ENCODE peak calls at places on chromosomes 13 and 19, in ten cellular contexts. Z is breast epithelium, B is uterus, T is testis, O is transverse colon, X is K562, A is Peyer's patch, R is esophagus squamous epithelium, D is tibial nerve, G is ovary. Q is an unnamed sample.

GRCh38 chr19:45455707-45456499 is 11.9 kb upstream of the FOSB start:
- DNase-seq in Z (peak; percentile 95), B (peak; percentile 96), T (peak; percentile 81), O (peak; percentile 94), X (peak; percentile 87), A (peak; percentile 95), R (no peak), D (peak; percentile 68), G (peak; percentile 94), Q (peak; percentile 97)

GRCh38 chr13:66665991-66666390 is 564.1 kb downstream of the PCDH9 start:
- DNase-seq in Z (no peak), B (no peak), T (peak; percentile 90), O (no peak), X (no peak), A (no peak), R (no peak), D (no peak), G (no peak), Q (peak; percentile 12)

GRCh38 chr13:68257111-68257842 is 1027.1 kb upstream of the PCDH9 start:
- DNase-seq in Z (no peak), B (no peak), T (peak; percentile 37), O (no peak), X (no peak), A (no peak), R (no peak), D (no peak), G (no peak), Q (no peak)

GRCh38 chr13:67971291-67971690 is 741.2 kb upstream of the PCDH9 start:
- DNase-seq in Z (no peak), B (no peak), T (no peak), O (no peak), X (no peak), A (no peak), R (no peak), D (no peak), G (no peak), Q (no peak)

GRCh38 chr13:110643768-110644421 is 28.6 kb downstream of the NAXD start:
- DNase-seq in Z (no peak), B (no peak), T (no peak), O (no peak), X (no peak), A (no peak), R (no peak), D (no peak), G (no peak), Q (no peak)

GRCh38 chr13:41973247-41973741 is 12.4 kb upstream of the VWA8 start:
- DNase-seq in Z (no peak), B (no peak), T (no peak), O (no peak), X (no peak), A (no peak), R (no peak), D (no peak), G (no peak), Q (no peak)

GRCh38 chr19:55179570-55180484 is at the start of gene SYT5:
- DNase-seq in Z (no peak), B (no peak), T (peak; percentile 43), O (peak; percentile 46), X (peak; percentile 93), A (peak; percentile 58), R (no peak), D (no peak), G (no peak), Q (no peak)

GRCh38 chr13:111904166-111904565 is 162.8 kb upstream of the SOX1 start:
- DNase-seq in Z (no peak), B (no peak), T (no peak), O (no peak), X (no peak), A (no peak), R (no peak), D (no peak), G (no peak), Q (no peak)

GRCh38 chr19:3175761-3176714 is 2.5 kb upstream of the S1PR4 start:
- DNase-seq in Z (no peak), B (no peak), T (peak; percentile 64), O (peak; percentile 87), X (no peak), A (peak; percentile 79), R (no peak), D (peak; percentile 33), G (no peak), Q (no peak)

GRCh38 chr19:10194500-10195198 is at the start of gene DNMT1:
- DNase-seq in Z (peak; percentile 94), B (peak; percentile 95), T (peak; percentile 95), O (peak; percentile 96), X (peak; percentile 100), A (peak; percentile 97), R (peak; percentile 68), D (peak; percentile 92), G (peak; percentile 97), Q (peak; percentile 77)
- TF ChIP-seq POLR2A in Z (peak; percentile 27), B (peak; percentile 88), T (peak; percentile 17), O (peak; percentile 74), X (peak; percentile 97), A (peak; percentile 71), R (no peak), D (no peak), G (peak; percentile 69), Q (peak; percentile 53)

DNA sequence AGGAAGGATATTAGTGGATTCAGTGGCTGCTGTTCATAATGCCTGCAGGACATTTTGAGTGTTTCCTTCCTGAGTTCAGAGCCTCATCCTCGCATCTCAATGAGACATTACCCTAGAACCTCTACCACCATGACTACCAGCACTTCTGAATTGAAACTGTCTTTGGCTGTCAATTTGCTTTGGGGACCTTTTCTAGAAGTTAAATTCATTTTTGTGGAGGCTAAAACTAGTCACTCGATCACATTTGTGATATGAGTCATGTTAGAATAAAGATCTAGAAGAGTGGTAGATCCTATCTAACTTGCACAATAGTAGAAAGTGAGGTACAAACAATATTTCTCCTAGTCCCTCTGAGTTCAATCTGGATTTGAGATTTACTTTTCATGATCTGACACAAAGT is 124.9 kb downstream of the KCNRG start:
- DNase-seq in Z (no peak), B (no peak), T (no peak), O (no peak), X (no peak), A (no peak), R (no peak), D (no peak), G (no peak), Q (no peak)
- H3K27me3 ChIP-seq in Z (no peaks in the 10 kb centered on the region), B (no peaks in the 10 kb centered on the region), T (no peaks in the 10 kb centered on the region), O (no peaks in the 10 kb centered on the region), X (no peaks in the 10 kb centered on the region), A (no peaks in the 10 kb centered on the region), R (no peaks in the 10 kb centered on the region), D (no peaks in the 10 kb centered on the region), G (no peaks in the 10 kb centered on the region), Q (no peaks in the 10 kb centered on the region)

DNA sequence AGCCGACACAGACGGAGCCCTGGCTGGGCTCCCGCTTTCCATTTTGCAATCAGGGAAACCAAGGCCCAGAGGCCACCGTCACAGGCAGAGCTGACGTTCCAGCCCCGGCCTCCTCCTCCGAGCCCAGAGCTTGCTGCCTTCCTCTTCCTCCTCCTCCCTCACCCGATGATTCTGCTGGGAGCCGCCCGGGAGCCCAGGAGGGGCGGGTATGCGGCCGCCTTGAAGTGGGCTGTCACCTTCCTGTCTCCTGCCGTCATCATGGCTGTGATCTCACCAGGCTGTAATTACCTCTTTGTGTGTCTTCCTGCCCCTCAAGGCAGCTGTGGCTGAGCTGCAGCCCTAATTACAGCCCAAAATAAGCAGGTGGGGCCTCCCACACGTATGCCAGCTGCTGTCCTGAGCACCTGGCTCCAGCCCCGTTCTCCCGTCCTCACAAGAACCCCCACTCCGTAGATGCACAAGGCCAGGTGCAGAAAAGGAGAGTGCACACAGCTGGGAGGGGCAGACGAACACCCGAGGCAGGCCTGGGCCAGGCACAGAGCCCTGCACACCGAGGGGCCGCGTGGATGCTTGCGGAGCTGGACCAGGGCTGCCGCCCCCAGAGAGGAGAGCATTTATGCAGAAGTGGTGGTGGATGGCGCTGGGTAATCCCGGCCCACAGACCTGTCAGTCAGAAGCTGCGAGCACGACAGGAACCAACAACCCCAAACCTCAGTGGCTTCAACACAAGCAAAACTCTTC is 4.0 kb downstream of the TPGS1 start:
- DNase-seq in Z (no peak), B (no peak), T (no peak), O (peak; percentile 82), X (peak; percentile 15), A (peak; percentile 91), R (no peak), D (no peak), G (no peak), Q (no peak)
- H3K4me1 ChIP-seq in Z (peaks cover 6% of the 10 kb centered on the region), B (no peaks in the 10 kb centered on the region), T (peaks cover 13% of the 10 kb centered on the region), O (peaks cover 16% of the 10 kb centered on the region), X (peaks cover 19% of the 10 kb centered on the region), A (peaks cover 9% of the 10 kb centered on the region), R (peaks cover 29% of the 10 kb centered on the region), D (peaks cover 37% of the 10 kb centered on the region), G (peaks cover 6% of the 10 kb centered on the region), Q (peaks cover 12% of the 10 kb centered on the region)

GRCh38 chr19:53580871-53581835 is 43.2 kb downstream of the ZNF331 start:
- DNase-seq in Z (no peak), B (no peak), T (no peak), O (no peak), X (no peak), A (no peak), R (no peak), D (no peak), G (no peak), Q (no peak)
- TF ChIP-seq POLR2A in Z (no peak), B (no peak), T (no peak), O (no peak), X (no peak), A (no peak), R (no peak), D (no peak), G (no peak), Q (no peak)

DNA sequence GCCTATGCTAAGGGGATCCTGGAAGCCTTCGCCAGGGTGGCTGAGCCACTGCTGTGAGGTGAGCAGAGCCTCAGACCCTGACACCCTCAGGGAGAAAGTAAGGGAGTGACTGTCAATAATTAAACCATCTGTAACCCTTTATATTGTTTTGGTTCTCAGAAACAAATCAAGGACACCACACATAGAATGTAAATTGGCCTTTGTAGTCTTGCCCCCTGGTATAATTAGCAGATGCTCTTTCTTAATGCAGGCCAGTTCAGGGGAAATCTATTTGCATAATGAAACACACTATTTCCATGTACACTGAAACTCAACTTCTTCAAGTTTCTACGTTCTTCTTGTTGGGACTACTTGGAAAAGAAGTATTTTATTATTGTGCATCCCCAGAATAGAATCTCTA is 127.7 kb upstream of the EDNRB start:
- DNase-seq in Z (no peak), B (no peak), T (no peak), O (no peak), X (no peak), A (no peak), R (no peak), D (no peak), G (no peak), Q (no peak)
- H3K27me3 ChIP-seq in Z (no peaks in the 10 kb centered on the region), B (no peaks in the 10 kb centered on the region), T (no peaks in the 10 kb centered on the region), O (no peaks in the 10 kb centered on the region), X (no peaks in the 10 kb centered on the region), A (no peaks in the 10 kb centered on the region), R (no peaks in the 10 kb centered on the region), D (no peaks in the 10 kb centered on the region), G (no peaks in the 10 kb centered on the region), Q (no peaks in the 10 kb centered on the region)

DNA sequence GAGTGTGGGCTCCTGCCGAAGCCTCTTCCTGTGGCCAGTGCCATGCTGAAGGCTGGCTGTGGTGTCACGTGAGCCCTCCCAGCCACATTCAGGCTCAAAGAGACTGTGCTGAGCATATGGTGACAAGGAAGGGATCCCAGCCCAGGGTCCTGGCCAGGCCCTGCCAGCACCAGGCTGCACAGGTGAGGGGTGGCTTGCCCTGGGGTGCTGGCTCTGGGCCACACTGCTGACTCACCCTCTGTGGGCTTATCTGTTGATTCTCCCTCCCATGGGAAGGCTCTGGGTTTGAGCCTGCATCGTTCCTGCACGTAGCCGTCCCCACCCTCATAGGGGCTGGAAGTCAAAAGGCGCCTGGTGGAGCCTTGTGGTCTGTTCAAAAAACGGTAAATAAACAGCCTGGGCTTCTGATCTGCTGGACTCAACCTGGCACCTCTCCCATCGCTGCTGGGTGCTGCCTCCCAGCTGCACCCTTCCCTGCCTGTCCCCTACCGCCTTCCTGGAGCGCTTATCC is 31.1 kb downstream of the DNM2 start:
- DNase-seq in Z (no peak), B (no peak), T (peak; percentile 51), O (peak; percentile 86), X (peak; percentile 80), A (peak; percentile 90), R (no peak), D (no peak), G (no peak), Q (no peak)
- H3K4me1 ChIP-seq in Z (peaks cover 10% of the 10 kb centered on the region), B (peaks cover 7% of the 10 kb centered on the region), T (peaks cover 59% of the 10 kb centered on the region), O (peaks cover 52% of the 10 kb centered on the region), X (peaks cover 57% of the 10 kb centered on the region), A (peaks cover 31% of the 10 kb centered on the region), R (peaks cover 45% of the 10 kb centered on the region), D (peaks cover 69% of the 10 kb centered on the region), G (peaks cover 21% of the 10 kb centered on the region), Q (peaks cover 55% of the 10 kb centered on the region)